ENCODE peak calls at places on chromosomes 16 and 17, in eight cellular contexts. D, V, L, A, T, J, W and F are unnamed samples.

GRCh38 chr16:24516900-24517669 is 22.3 kb upstream of the RBBP6 start:
- DNase-seq in D (peak), V (peak), L (peak), A (peak), T (peak), J (peak), W (peak), F (peak)

GRCh38 chr16:4380131-4381063 is 8.7 kb downstream of the VASN start:
- DNase-seq in D (no peak), V (no peak), L (no peak), A (no peak), T (no peak), J (no peak), W (no peak), F (no peak)

GRCh38 chr17:57696050-57696449 is 49.0 kb downstream of the CCDC182 start:
- DNase-seq in D (no peak), V (no peak), L (no peak), A (no peak), T (no peak), J (no peak), W (peak), F (no peak)

GRCh38 chr17:45341389-45342158 is 24.8 kb upstream of the MAP3K14 start:
- DNase-seq in D (no peak), V (no peak), L (no peak), A (no peak), T (peak), J (no peak), W (peak), F (no peak)

GRCh38 chr17:7466644-7467341 is 12.6 kb downstream of the ZBTB4 start:
- DNase-seq in D (no peak), V (no peak), L (no peak), A (no peak), T (no peak), J (no peak), W (peak), F (no peak)

GRCh38 chr17:67132366-67132765 is 88.0 kb downstream of the CACNG1 start:
- DNase-seq in D (no peak), V (no peak), L (no peak), A (no peak), T (no peak), J (no peak), W (no peak), F (no peak)

GRCh38 chr16:82598766-82599165 is 28.0 kb upstream of the CDH13 start:
- DNase-seq in D (no peak), V (no peak), L (no peak), A (no peak), T (no peak), J (no peak), W (no peak), F (no peak)

GRCh38 chr17:49209061-49209571 is 1.3 kb downstream of the GNGT2 start:
- DNase-seq in D (peak), V (no peak), L (no peak), A (no peak), T (peak), J (no peak), W (no peak), F (no peak)

GRCh38 chr16:1900452-1900774 is 17.8 kb downstream of the HS3ST6 start:
- DNase-seq in D (no peak), V (peak), L (no peak), A (no peak), T (no peak), J (no peak), W (no peak), F (no peak)

GRCh38 chr17:69878661-69879060 is 196.4 kb upstream of the KCNJ16 start:
- DNase-seq in D (no peak), V (no peak), L (no peak), A (no peak), T (no peak), J (no peak), W (no peak), F (no peak)

GRCh38 chr16:27382187-27382855 is 19.7 kb upstream of the IL21R start:
- DNase-seq in D (no peak), V (no peak), L (no peak), A (no peak), T (no peak), J (no peak), W (no peak), F (no peak)

GRCh38 chr16:69865701-69866100 is 85.4 kb upstream of the CLEC18A start:
- DNase-seq in D (no peak), V (no peak), L (no peak), A (no peak), T (no peak), J (no peak), W (peak), F (no peak)

GRCh38 chr16:84484579-84485254 is 19.7 kb downstream of the MEAK7 start:
- DNase-seq in D (no peak), V (peak), L (peak), A (peak), T (peak), J (no peak), W (peak), F (no peak)

GRCh38 chr17:72789711-72790110 is 302.8 kb downstream of the SLC39A11 start:
- DNase-seq in D (no peak), V (no peak), L (no peak), A (no peak), T (no peak), J (no peak), W (no peak), F (no peak)

GRCh38 chr16:12741176-12741575 is 62.5 kb downstream of the CPPED1 start:
- DNase-seq in D (no peak), V (no peak), L (no peak), A (no peak), T (no peak), J (no peak), W (no peak), F (no peak)

GRCh38 chr16:85767569-85767968 is 16.7 kb upstream of the C16orf74 start:
- DNase-seq in D (no peak), V (no peak), L (no peak), A (no peak), T (no peak), J (no peak), W (no peak), F (no peak)

GRCh38 chr16:17526956-17527355 is 56.2 kb upstream of the XYLT1 start:
- DNase-seq in D (no peak), V (no peak), L (no peak), A (no peak), T (no peak), J (no peak), W (no peak), F (no peak)

GRCh38 chr17:4540224-4541040 is 14.8 kb downstream of the MYBBP1A start:
- DNase-seq in D (no peak), V (no peak), L (no peak), A (no peak), T (no peak), J (no peak), W (no peak), F (no peak)

GRCh38 chr16:58493756-58494431 is 6.0 kb upstream of the NDRG4 start:
- DNase-seq in D (no peak), V (no peak), L (no peak), A (no peak), T (no peak), J (no peak), W (no peak), F (no peak)

GRCh38 chr17:796609-797008 is 14.5 kb downstream of the MRM3 start:
- DNase-seq in D (no peak), V (no peak), L (no peak), A (no peak), T (no peak), J (no peak), W (no peak), F (no peak)

GRCh38 chr17:795276-795675 is 13.1 kb downstream of the MRM3 start:
- DNase-seq in D (no peak), V (no peak), L (no peak), A (no peak), T (no peak), J (no peak), W (no peak), F (no peak)

GRCh38 chr17:795721-796120 is 13.6 kb downstream of the MRM3 start:
- DNase-seq in D (no peak), V (no peak), L (no peak), A (no peak), T (no peak), J (no peak), W (no peak), F (no peak)

GRCh38 chr17:797236-797635 is 15.1 kb downstream of the MRM3 start:
- DNase-seq in D (no peak), V (no peak), L (no peak), A (no peak), T (no peak), J (no peak), W (no peak), F (no peak)

GRCh38 chr17:794876-795275 is 12.7 kb downstream of the MRM3 start:
- DNase-seq in D (no peak), V (peak), L (peak), A (no peak), T (peak), J (no peak), W (peak), F (peak)
- H3K27ac ChIP-seq in D (no peak), V (no peak), L (peak), A (no peak), T (peak), J (no peak), W (peak), F (no peak)

GRCh38 chr16:79929260-79929977 is 328.9 kb upstream of the MAF start:
- DNase-seq in D (no peak), V (no peak), L (no peak), A (no peak), T (no peak), J (no peak), W (no peak), F (no peak)
- H3K27ac ChIP-seq in D (no peak), V (no peak), L (no peak), A (no peak), T (no peak), J (no peak), W (peak), F (no peak)

DNA sequence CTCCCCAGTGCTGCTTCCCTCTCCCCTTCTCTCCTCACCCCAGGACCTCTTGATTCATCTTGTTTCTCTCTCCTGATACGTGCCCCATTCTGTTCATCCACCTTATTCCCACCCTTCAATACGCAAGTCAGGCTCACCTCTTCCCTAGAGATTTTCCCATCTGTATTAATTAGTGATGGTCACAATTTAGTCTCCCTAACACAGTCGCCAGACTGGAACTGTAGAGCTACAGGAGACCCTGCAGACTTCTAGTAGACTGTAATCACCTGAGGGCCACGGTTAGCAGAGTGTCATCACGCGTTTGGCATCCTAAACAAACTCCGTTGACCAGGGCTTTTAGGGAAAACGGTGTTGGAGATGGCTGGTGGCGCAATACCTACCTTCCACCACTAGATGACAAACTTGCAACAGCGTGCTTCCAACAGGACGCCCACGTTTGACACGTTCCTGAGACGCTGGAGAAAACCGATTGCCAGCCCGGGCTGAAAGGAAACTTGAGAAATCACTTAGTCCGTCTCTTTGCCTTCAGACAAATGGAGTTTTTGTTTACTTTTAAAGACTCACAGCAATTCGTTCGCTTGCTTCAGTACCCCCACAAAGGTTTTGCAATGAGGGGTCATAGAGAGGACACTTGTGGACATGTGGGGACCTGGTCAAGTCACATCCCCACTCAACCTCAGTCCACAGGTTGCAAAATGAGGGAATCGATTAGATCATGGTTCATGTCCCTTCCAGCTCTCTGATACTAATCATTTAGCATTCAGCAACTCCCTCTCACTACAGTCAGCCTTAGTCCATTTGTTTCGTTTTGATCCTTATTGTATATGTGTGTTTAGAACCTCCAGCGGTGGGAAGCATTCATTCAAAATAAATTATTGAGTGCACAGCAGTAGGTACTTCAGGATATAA is 20.6 kb downstream of the MYL4 start:
- DNase-seq in D (peak), V (peak), L (peak), A (peak), T (peak), J (peak), W (peak), F (peak)
- H3K27ac ChIP-seq in D (peak), V (no peak), L (no peak), A (no peak), T (no peak), J (peak), W (peak), F (no peak)

DNA sequence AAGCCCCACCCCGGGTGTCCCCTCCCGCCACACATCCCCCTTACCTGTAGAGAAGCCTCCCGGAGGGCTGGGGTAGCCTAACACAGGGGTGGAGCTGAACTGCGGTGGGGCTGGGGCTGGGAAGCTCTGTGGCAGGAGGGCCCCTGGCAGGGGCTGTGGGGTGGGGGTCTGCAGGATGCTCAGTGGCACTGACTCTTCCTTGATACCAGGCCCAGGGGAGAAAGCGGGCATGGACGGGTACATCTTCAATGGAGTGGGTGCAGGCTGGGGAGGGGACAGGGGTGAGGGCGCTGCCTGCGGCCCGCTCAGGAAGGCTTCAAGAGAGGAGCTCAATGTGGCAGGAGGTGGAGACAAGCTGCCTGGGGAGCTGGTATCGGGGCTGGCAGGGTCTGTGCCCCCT is 16.7 kb downstream of the SREBF1 start:
- DNase-seq in D (no peak), V (no peak), L (no peak), A (no peak), T (no peak), J (no peak), W (no peak), F (no peak)
- H3K27ac ChIP-seq in D (no peak), V (no peak), L (peak), A (no peak), T (no peak), J (no peak), W (peak), F (no peak)

GRCh38 chr16:48385272-48385953 is at the start of gene SIAH1:
- DNase-seq in D (peak), V (peak), L (peak), A (peak), T (peak), J (peak), W (peak), F (peak)
- H3K27ac ChIP-seq in D (peak), V (peak), L (peak), A (peak), T (peak), J (peak), W (peak), F (peak)

GRCh38 chr17:31739300-31739699 is 119.7 kb downstream of the COPRS start:
- DNase-seq in D (no peak), V (no peak), L (no peak), A (no peak), T (no peak), J (no peak), W (no peak), F (no peak)
- H3K27ac ChIP-seq in D (no peak), V (no peak), L (no peak), A (no peak), T (no peak), J (peak), W (no peak), F (no peak)

GRCh38 chr17:62163847-62164246 is 98.8 kb upstream of the MED13 start:
- DNase-seq in D (no peak), V (no peak), L (no peak), A (no peak), T (no peak), J (no peak), W (no peak), F (no peak)

GRCh38 chr17:62162898-62163297 is 97.8 kb upstream of the MED13 start:
- DNase-seq in D (no peak), V (no peak), L (no peak), A (no peak), T (no peak), J (no peak), W (no peak), F (no peak)

GRCh38 chr17:62164712-62165377 is 99.8 kb upstream of the MED13 start:
- DNase-seq in D (no peak), V (no peak), L (no peak), A (no peak), T (no peak), J (no peak), W (no peak), F (peak)

GRCh38 chr17:62161405-62162148 is 96.5 kb upstream of the MED13 start:
- DNase-seq in D (no peak), V (no peak), L (no peak), A (no peak), T (no peak), J (no peak), W (no peak), F (no peak)

DNA sequence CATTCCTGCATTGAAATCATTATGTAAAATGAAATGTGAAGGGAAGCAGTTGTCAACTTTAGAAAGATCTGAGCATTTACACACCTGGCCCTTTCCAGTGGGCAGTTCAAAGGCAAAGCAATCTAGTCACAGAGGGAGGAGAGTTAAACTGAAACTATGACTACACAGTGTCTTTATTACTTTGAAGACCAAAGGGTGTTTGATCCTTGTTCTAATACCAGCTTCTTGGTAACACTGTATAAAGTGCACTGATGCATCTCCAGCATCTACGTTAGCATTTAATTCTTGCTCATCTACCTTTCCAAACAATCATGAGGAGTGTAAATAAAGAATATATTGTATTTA is 100.3 kb upstream of the MED13 start:
- DNase-seq in D (no peak), V (peak), L (no peak), A (no peak), T (no peak), J (no peak), W (no peak), F (no peak)
- H3K27ac ChIP-seq in D (no peak), V (no peak), L (no peak), A (no peak), T (no peak), J (no peak), W (no peak), F (no peak)

GRCh38 chr17:80751460-80752368 is 207.1 kb downstream of the RPTOR start:
- DNase-seq in D (peak), V (no peak), L (peak), A (no peak), T (no peak), J (no peak), W (no peak), F (no peak)
- H3K27ac ChIP-seq in D (peak), V (no peak), L (peak), A (no peak), T (no peak), J (no peak), W (no peak), F (no peak)

GRCh38 chr16:89761304-89761922 is 40.1 kb downstream of the ZNF276 start:
- DNase-seq in D (no peak), V (peak), L (no peak), A (no peak), T (no peak), J (no peak), W (no peak), F (peak)
- H3K27ac ChIP-seq in D (no peak), V (peak), L (no peak), A (no peak), T (no peak), J (no peak), W (peak), F (peak)

GRCh38 chr17:65634533-65634932 is 73.1 kb upstream of the AXIN2 start:
- DNase-seq in D (no peak), V (no peak), L (no peak), A (no peak), T (no peak), J (no peak), W (no peak), F (no peak)

GRCh38 chr17:65633988-65634387 is 72.5 kb upstream of the AXIN2 start:
- DNase-seq in D (no peak), V (no peak), L (no peak), A (no peak), T (no peak), J (no peak), W (no peak), F (no peak)

GRCh38 chr17:65630502-65630901 is 69.1 kb upstream of the AXIN2 start:
- DNase-seq in D (no peak), V (no peak), L (no peak), A (no peak), T (no peak), J (no peak), W (no peak), F (no peak)

GRCh38 chr17:65629234-65629690 is 67.8 kb upstream of the AXIN2 start:
- DNase-seq in D (no peak), V (no peak), L (no peak), A (no peak), T (no peak), J (no peak), W (no peak), F (no peak)

GRCh38 chr17:65633146-65633881 is 71.9 kb upstream of the AXIN2 start:
- DNase-seq in D (no peak), V (no peak), L (no peak), A (no peak), T (no peak), J (no peak), W (no peak), F (no peak)
- H3K27ac ChIP-seq in D (no peak), V (no peak), L (no peak), A (no peak), T (no peak), J (no peak), W (peak), F (no peak)